ENCODE peak calls at places on chromosomes 12 and 14, in four cellular contexts. L is GM12865, I is left ventricle myocardium inferior, O is PC-3. V is an unnamed sample.

GRCh38 chr12:92458996-92459395 is 243.8 kb upstream of the PLEKHG7 start:
- DNase-seq in L (no peak), I (no peak), O (no peak), V (no peak)

GRCh38 chr14:91249841-91250616 is 5.5 kb upstream of the GPR68 start:
- DNase-seq in L (peak), I (no peak), O (peak), V (peak)

GRCh38 chr12:29566441-29566840 is 69.0 kb upstream of the OVCH1 start:
- DNase-seq in L (no peak), I (no peak), O (peak), V (no peak)

GRCh38 chr12:24222968-24223367 is 273.5 kb upstream of the SOX5 start:
- DNase-seq in L (no peak), I (no peak), O (no peak), V (peak)

GRCh38 chr12:115149685-115150378 is 465.9 kb upstream of the TBX3 start:
- DNase-seq in L (no peak), I (no peak), O (peak), V (peak)

GRCh38 chr12:51814311-51815088 is 34.0 kb downstream of the FIGNL2 start:
- DNase-seq in L (peak), I (peak), O (peak), V (peak)

GRCh38 chr12:123126294-123127144 is 24.4 kb downstream of the PITPNM2 start:
- DNase-seq in L (no peak), I (no peak), O (peak), V (peak)

GRCh38 chr12:127494961-127495915 is 771.7 kb upstream of the TMEM132C start:
- DNase-seq in L (no peak), I (no peak), O (no peak), V (no peak)

GRCh38 chr12:89379100-89379838 is 27.0 kb upstream of the DUSP6 start:
- DNase-seq in L (no peak), I (no peak), O (no peak), V (no peak)

GRCh38 chr14:65776193-65776592 is 363.7 kb downstream of the FUT8 start:
- DNase-seq in L (no peak), I (no peak), O (no peak), V (no peak)

GRCh38 chr14:89719371-89720075 is 235.0 kb downstream of the EFCAB11 start:
- DNase-seq in L (peak), I (no peak), O (no peak), V (no peak)

GRCh38 chr14:81143793-81144192 is 77.0 kb downstream of the GTF2A1 start:
- DNase-seq in L (no peak), I (no peak), O (no peak), V (no peak)

GRCh38 chr12:131783915-131784541 is 44.2 kb upstream of the MMP17 start:
- DNase-seq in L (peak), I (no peak), O (peak), V (peak)

GRCh38 chr14:70086685-70087379 is 101.9 kb downstream of the SLC8A3 start:
- DNase-seq in L (peak), I (no peak), O (peak), V (peak)

GRCh38 chr12:41497362-41497761 is 309.2 kb downstream of the PDZRN4 start:
- DNase-seq in L (no peak), I (no peak), O (no peak), V (no peak)

GRCh38 chr14:94322648-94323570 is at the start of gene SERPINA6:
- DNase-seq in L (no peak), I (no peak), O (no peak), V (no peak)

GRCh38 chr14:37195327-37195726 is 2.4 kb upstream of the MIPOL1 start:
- DNase-seq in L (no peak), I (no peak), O (peak), V (peak)

GRCh38 chr12:113271853-113272561 is 50.7 kb downstream of the TPCN1 start:
- DNase-seq in L (no peak), I (peak), O (no peak), V (peak)

GRCh38 chr12:103642240-103642864 is 55.3 kb downstream of the STAB2 start:
- DNase-seq in L (no peak), I (no peak), O (no peak), V (no peak)

GRCh38 chr14:72590577-72590976 is 303.3 kb downstream of the DPF3 start:
- DNase-seq in L (peak), I (no peak), O (no peak), V (no peak)

GRCh38 chr12:73384592-73384991 is 1112.4 kb downstream of the TRHDE start:
- DNase-seq in L (no peak), I (no peak), O (no peak), V (no peak)

GRCh38 chr14:20418501-20418909 is 5.2 kb upstream of the TEP1 start:
- DNase-seq in L (no peak), I (no peak), O (no peak), V (no peak)

GRCh38 chr12:128076188-128076587 is 190.8 kb upstream of the TMEM132C start:
- DNase-seq in L (no peak), I (no peak), O (peak), V (peak)

GRCh38 chr12:112346194-112346593 is 36.0 kb downstream of the HECTD4 start:
- DNase-seq in L (no peak), I (no peak), O (no peak), V (no peak)

GRCh38 chr12:124527861-124528561 is 39.4 kb downstream of the NCOR2 start:
- DNase-seq in L (no peak), I (peak), O (no peak), V (peak)

GRCh38 chr14:98808494-98809407 is 463.2 kb downstream of the BCL11B start:
- DNase-seq in L (no peak), I (no peak), O (no peak), V (peak)

GRCh38 chr12:43805857-43806736 is at the start of gene TWF1:
- DNase-seq in L (peak), I (peak), O (peak), V (peak)

GRCh38 chr14:54299393-54300363 is 97.1 kb upstream of the CDKN3 start:
- DNase-seq in L (no peak), I (peak), O (no peak), V (no peak)

GRCh38 chr12:58309806-58310205 is 368.4 kb downstream of the ATP23 start:
- DNase-seq in L (no peak), I (no peak), O (peak), V (peak)

DNA sequence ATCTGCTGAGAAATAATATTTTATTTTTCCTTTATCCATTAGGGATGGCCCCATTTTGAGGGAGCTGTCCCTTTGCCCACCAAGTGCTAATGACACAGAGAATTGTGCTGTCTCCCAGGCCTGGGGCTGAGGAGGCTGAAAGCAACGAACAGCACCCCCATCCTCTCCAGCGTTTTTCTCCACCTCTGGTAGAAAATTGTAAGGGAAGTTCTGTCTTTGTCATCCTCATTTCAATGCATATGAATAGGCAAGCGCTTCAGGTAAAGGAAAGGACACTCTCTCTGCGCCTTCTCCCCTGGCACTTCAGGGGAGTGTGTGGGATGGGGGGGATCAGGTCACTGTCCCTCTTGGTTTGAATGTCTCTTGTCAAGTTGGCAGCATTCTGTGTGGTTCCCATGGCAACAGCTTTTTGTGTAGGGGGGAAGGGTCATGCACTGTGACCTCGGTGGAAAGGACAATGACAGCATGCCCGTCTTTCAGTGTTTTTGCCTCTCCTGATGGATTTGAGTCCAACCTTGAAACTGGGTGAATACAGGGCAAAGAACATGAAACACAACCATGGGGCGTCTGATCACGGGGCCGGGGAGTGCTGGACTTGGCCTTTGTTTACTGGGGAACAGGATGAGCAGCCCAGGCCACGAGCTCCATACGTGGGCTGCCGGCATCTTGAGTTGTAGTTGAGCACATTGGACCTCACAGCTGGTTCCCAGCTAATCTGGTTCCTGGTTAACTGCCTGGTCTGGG is 230.2 kb downstream of the VRK1 start:
- DNase-seq in L (no peak), I (no peak), O (no peak), V (no peak)
- H3K4me3 ChIP-seq in L (no peak), I (no peak), O (no peak), V (no peak)

DNA sequence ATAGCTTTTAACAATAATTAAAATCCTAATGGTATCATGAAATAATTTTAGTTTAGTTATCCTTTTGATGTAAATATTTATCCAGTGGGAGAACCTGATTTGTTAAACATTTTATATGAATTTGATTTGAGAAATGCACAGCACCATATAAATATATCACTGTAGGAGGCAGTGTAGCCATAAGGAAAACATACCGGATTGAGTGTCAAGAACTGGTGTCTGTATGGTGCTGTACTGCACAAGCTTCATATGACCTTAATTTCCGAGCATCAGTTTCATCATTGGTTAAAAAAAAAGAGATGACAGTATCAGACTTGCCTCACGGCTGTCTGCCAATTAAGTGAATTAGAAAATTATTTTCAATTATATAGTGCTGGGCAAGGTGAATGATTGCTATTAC is 72.0 kb downstream of the TMTC2 start:
- DNase-seq in L (no peak), I (no peak), O (no peak), V (peak)
- TF ChIP-seq CTCF in L (no peak), I (no peak), O (peak), V (peak)

GRCh38 chr14:76947078-76947837 is 81.2 kb downstream of the IRF2BPL start:
- DNase-seq in L (peak), I (peak), O (peak), V (peak)
- H3K4me3 ChIP-seq in L (no peak), I (peak), O (no peak), V (no peak)

GRCh38 chr12:18583655-18584054 is 154.2 kb downstream of the PLCZ1 start:
- DNase-seq in L (no peak), I (no peak), O (no peak), V (no peak)

GRCh38 chr12:18591473-18591872 is 146.3 kb downstream of the PLCZ1 start:
- DNase-seq in L (no peak), I (no peak), O (peak), V (peak)

GRCh38 chr12:18589316-18589715 is 148.5 kb downstream of the PLCZ1 start:
- DNase-seq in L (no peak), I (no peak), O (no peak), V (peak)
- TF ChIP-seq CTCF in L (no peak), I (no peak), O (peak), V (peak)

GRCh38 chr12:2890388-2891239 is at the start of gene TULP3:
- DNase-seq in L (peak), I (peak), O (peak), V (peak)

GRCh38 chr12:2894961-2895360 is 4.3 kb downstream of the TULP3 start:
- DNase-seq in L (no peak), I (no peak), O (no peak), V (no peak)

GRCh38 chr12:2891240-2892053 is 756 bp downstream of the TULP3 start:
- DNase-seq in L (peak), I (peak), O (peak), V (peak)

GRCh38 chr12:2895511-2895910 is 4.8 kb downstream of the TULP3 start:
- DNase-seq in L (no peak), I (no peak), O (no peak), V (no peak)

GRCh38 chr12:2893007-2893406 is 2.3 kb downstream of the TULP3 start:
- DNase-seq in L (no peak), I (no peak), O (peak), V (peak)
- H3K4me3 ChIP-seq in L (no peak), I (peak), O (no peak), V (no peak)

GRCh38 chr12:66236969-66237368 is 48.0 kb downstream of the IRAK3 start:
- DNase-seq in L (no peak), I (no peak), O (no peak), V (peak)

GRCh38 chr12:66232258-66232657 is 43.2 kb downstream of the IRAK3 start:
- DNase-seq in L (peak), I (no peak), O (no peak), V (no peak)

GRCh38 chr12:66239295-66239694 is 50.3 kb downstream of the IRAK3 start:
- DNase-seq in L (no peak), I (no peak), O (no peak), V (no peak)

GRCh38 chr12:66237505-66238175 is 48.6 kb downstream of the IRAK3 start:
- DNase-seq in L (no peak), I (no peak), O (no peak), V (no peak)

DNA sequence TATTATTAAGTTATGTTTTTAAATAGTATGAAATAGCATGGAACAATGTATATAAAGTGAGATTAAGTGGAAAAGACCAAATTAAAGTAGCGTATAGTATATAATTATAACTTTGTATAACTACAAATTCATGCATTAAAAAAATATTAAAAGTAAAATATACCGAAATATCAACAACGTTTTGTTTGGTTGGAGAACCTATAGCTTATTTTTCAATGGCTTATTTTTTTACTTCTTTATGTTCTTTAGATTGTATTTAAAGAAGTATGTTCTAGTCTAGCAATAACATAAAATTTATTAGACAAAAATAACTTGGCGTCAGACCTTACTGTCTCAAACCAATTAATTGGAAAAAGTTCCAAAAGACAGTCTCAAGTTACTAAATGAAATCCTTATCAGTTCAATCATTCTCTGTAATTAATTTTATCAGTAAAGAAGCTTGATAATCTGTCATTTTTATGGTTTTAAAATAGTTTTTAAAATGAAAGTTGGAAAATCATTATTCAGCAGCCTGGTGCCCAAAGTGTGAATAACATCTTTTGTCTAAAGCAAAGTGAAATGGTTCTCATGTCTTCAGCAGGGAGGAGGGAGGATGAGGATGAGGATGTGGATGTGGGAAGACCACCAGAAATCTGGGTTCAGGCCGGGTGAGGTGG is 46.7 kb downstream of the IRAK3 start:
- DNase-seq in L (no peak), I (no peak), O (no peak), V (peak)
- TF ChIP-seq CTCF in L (no peak), I (no peak), O (no peak), V (peak)

GRCh38 chr12:2892246-2892645 is 1.6 kb downstream of the TULP3 start:
- DNase-seq in L (no peak), I (no peak), O (no peak), V (no peak)
- H3K4me3 ChIP-seq in L (no peak), I (peak), O (peak), V (no peak)